ENCODE peak calls at places on chromosomes 2 and 18, in six cellular contexts. I is body of pancreas, Q is lower lobe of right lung, H is WERI-Rb-1, M is GM23338, B is endothelial cell of umbilical vein. Z is an unnamed sample.

GRCh38 chr2:136175868-136176267 is 57.9 kb upstream of the CXCR4 start:
- DNase-seq in I (no peak), Q (no peak), H (no peak), M (no peak), B (no peak), Z (no peak)

GRCh38 chr2:212958757-212959295 is 192.6 kb downstream of the IKZF2 start:
- DNase-seq in I (no peak), Q (no peak), H (no peak), M (no peak), B (no peak), Z (no peak)

GRCh38 chr2:28643911-28644334 is 107.7 kb upstream of the PPP1CB start:
- DNase-seq in I (no peak), Q (no peak), H (no peak), M (no peak), B (peak; percentile 32), Z (no peak)

GRCh38 chr2:119491776-119492525 is 32.3 kb downstream of the SCTR start:
- DNase-seq in I (peak; percentile 78), Q (no peak), H (no peak), M (peak; percentile 76), B (peak; percentile 49), Z (peak; percentile 51)

GRCh38 chr2:62382757-62383156 is 123.2 kb downstream of the TMEM17 start:
- DNase-seq in I (no peak), Q (no peak), H (no peak), M (no peak), B (peak; percentile 70), Z (no peak)

GRCh38 chr2:216211141-216211540 is 102.0 kb downstream of the XRCC5 start:
- DNase-seq in I (no peak), Q (no peak), H (no peak), M (no peak), B (no peak), Z (no peak)

GRCh38 chr2:172358784-172359556 is 68.4 kb upstream of the ITGA6 start:
- DNase-seq in I (peak; percentile 49), Q (no peak), H (no peak), M (no peak), B (no peak), Z (no peak)

GRCh38 chr2:222627764-222628163 is 28.1 kb downstream of the FARSB start:
- DNase-seq in I (no peak), Q (no peak), H (no peak), M (no peak), B (no peak), Z (no peak)

GRCh38 chr2:219997341-219997851 is 370.0 kb downstream of the SLC4A3 start:
- DNase-seq in I (peak; percentile 30), Q (no peak), H (peak; percentile 80), M (peak; percentile 81), B (no peak), Z (peak; percentile 15)

GRCh38 chr2:110657721-110658305 is 20.1 kb downstream of the BUB1 start:
- DNase-seq in I (peak; percentile 35), Q (no peak), H (no peak), M (no peak), B (no peak), Z (no peak)

GRCh38 chr2:152343426-152343825 is 8.5 kb downstream of the FMNL2 start:
- DNase-seq in I (no peak), Q (no peak), H (no peak), M (no peak), B (no peak), Z (no peak)

GRCh38 chr18:67525328-67526110 is 9.0 kb upstream of the DSEL start:
- DNase-seq in I (peak; percentile 49), Q (peak; percentile 41), H (no peak), M (peak; percentile 61), B (peak; percentile 95), Z (no peak)

GRCh38 chr2:9981646-9982045 is 30.2 kb downstream of the GRHL1 start:
- DNase-seq in I (no peak), Q (no peak), H (no peak), M (no peak), B (no peak), Z (no peak)

GRCh38 chr2:28406276-28407096 is 13.8 kb downstream of the FOSL2 start:
- DNase-seq in I (no peak), Q (peak; percentile 86), H (no peak), M (no peak), B (peak; percentile 52), Z (no peak)

GRCh38 chr2:36477744-36478143 is 120.2 kb downstream of the FEZ2 start:
- DNase-seq in I (no peak), Q (no peak), H (no peak), M (no peak), B (peak; percentile 63), Z (no peak)

GRCh38 chr2:85259101-85259590 is 68.6 kb downstream of the TGOLN2 start:
- DNase-seq in I (no peak), Q (no peak), H (no peak), M (peak; percentile 75), B (no peak), Z (no peak)

GRCh38 chr2:24429711-24430110 is 61.3 kb upstream of the NCOA1 start:
- DNase-seq in I (no peak), Q (no peak), H (no peak), M (no peak), B (no peak), Z (no peak)

GRCh38 chr2:705971-706511 is 28.8 kb upstream of the TMEM18 start:
- DNase-seq in I (no peak), Q (no peak), H (no peak), M (no peak), B (no peak), Z (no peak)

GRCh38 chr2:101961287-101962242 is 30.2 kb upstream of the IL1R2 start:
- DNase-seq in I (peak; percentile 26), Q (peak; percentile 77), H (no peak), M (no peak), B (no peak), Z (no peak)

GRCh38 chr2:216339456-216340279 is 32.6 kb downstream of the MARCHF4 start:
- DNase-seq in I (no peak), Q (no peak), H (peak; percentile 76), M (peak; percentile 96), B (peak; percentile 57), Z (peak; percentile 73)

GRCh38 chr2:2838548-2838845 is 507.4 kb upstream of the MYT1L start:
- DNase-seq in I (no peak), Q (no peak), H (no peak), M (no peak), B (no peak), Z (no peak)

GRCh38 chr2:189533274-189534035 is 47.1 kb downstream of the SLC40A1 start:
- DNase-seq in I (no peak), Q (no peak), H (no peak), M (no peak), B (no peak), Z (no peak)

GRCh38 chr2:144835634-144836351 is 315.9 kb upstream of the ZEB2 start:
- DNase-seq in I (no peak), Q (no peak), H (no peak), M (no peak), B (peak; percentile 33), Z (no peak)

GRCh38 chr2:100997509-100998234 is 4.4 kb upstream of the RPL31 start:
- DNase-seq in I (no peak), Q (no peak), H (no peak), M (no peak), B (no peak), Z (no peak)

GRCh38 chr2:72887836-72888437 is 729 bp downstream of the SPR start:
- DNase-seq in I (peak; percentile 93), Q (peak; percentile 91), H (peak; percentile 97), M (peak; percentile 98), B (peak; percentile 84), Z (peak; percentile 91)

GRCh38 chr2:95122197-95122551 is 566 bp upstream of the MRPS5 start:
- DNase-seq in I (no peak), Q (no peak), H (no peak), M (no peak), B (no peak), Z (no peak)

GRCh38 chr2:234292205-234292954 is 204.5 kb downstream of the ARL4C start:
- DNase-seq in I (no peak), Q (no peak), H (no peak), M (no peak), B (peak; percentile 5), Z (no peak)

GRCh38 chr2:72173640-72174321 is 26.1 kb upstream of the CYP26B1 start:
- DNase-seq in I (no peak), Q (no peak), H (no peak), M (peak; percentile 15), B (peak; percentile 85), Z (no peak)

GRCh38 chr2:136801628-136802027 is 36.3 kb downstream of the THSD7B start:
- DNase-seq in I (no peak), Q (no peak), H (no peak), M (no peak), B (no peak), Z (no peak)

GRCh38 chr2:102717308-102718018 is 44.4 kb upstream of the TMEM182 start:
- DNase-seq in I (no peak), Q (no peak), H (no peak), M (no peak), B (no peak), Z (no peak)

DNA sequence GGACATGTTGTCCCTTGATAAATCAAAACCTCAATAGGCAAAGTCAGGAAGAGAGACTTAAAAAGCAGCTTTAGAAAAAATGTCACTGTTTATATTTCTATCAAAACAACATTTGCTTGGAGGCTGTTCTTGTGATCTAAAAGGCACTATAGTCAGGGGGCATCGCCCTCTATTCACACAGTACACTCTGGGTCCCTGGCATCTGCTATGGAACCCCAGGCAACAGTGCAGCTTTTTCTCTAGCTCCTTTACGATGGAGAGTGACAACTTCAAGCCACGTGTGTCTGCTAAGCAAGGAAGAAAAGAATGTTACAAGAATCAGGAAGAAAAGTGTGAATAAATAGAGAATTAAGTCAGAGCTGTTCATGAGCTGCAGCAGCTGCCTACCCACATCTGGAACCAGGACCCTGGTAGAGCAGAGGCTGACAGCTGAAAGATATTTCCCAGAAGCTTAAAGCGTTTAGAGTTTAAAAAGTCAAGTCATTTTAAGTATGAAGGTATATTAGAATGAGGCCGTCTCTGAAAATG is 11.2 kb downstream of the RND3 start:
- DNase-seq in I (no peak), Q (no peak), H (no peak), M (no peak), B (peak; percentile 56), Z (no peak)
- H3K4me3 ChIP-seq in I (no peak overlapping the region), Q (no peak overlapping the region), H (no peak overlapping the region), M (no peak overlapping the region), B (peak overlapping the region; percentile 8), Z (no peak overlapping the region)

GRCh38 chr2:60780741-60781140 is 24.7 kb downstream of the PAPOLG start:
- DNase-seq in I (no peak), Q (no peak), H (no peak), M (no peak), B (no peak), Z (no peak)
- H3K36me3 ChIP-seq in I (peaks cover 19% of the 10 kb centered on the region), Q (peaks cover 100% of the 10 kb centered on the region), H (peaks cover 89% of the 10 kb centered on the region), M (peaks cover 73% of the 10 kb centered on the region), B (peaks cover 15% of the 10 kb centered on the region), Z (peaks cover 13% of the 10 kb centered on the region)

GRCh38 chr2:11044201-11044600 is 111.1 kb upstream of the SLC66A3 start:
- DNase-seq in I (no peak), Q (no peak), H (no peak), M (no peak), B (no peak), Z (no peak)
- H3K27me3 ChIP-seq in I (no peaks in the 10 kb centered on the region), Q (no peaks in the 10 kb centered on the region), H (no peaks in the 10 kb centered on the region), M (no peaks in the 10 kb centered on the region), B (peaks cover 3% of the 10 kb centered on the region), Z (no peaks in the 10 kb centered on the region)

GRCh38 chr2:8488001-8488738 is 193.7 kb upstream of the ID2 start:
- DNase-seq in I (no peak), Q (no peak), H (no peak), M (no peak), B (no peak), Z (peak; percentile 55)
- H3K4me3 ChIP-seq in I (no peak overlapping the region), Q (peak overlapping the region; percentile 30), H (no peak overlapping the region), M (no peak overlapping the region), B (no peak overlapping the region), Z (no peak overlapping the region)

GRCh38 chr2:232951181-232951580 is 61.9 kb downstream of the NGEF start:
- DNase-seq in I (no peak), Q (no peak), H (no peak), M (no peak), B (no peak), Z (no peak)
- H3K36me3 ChIP-seq in I (no peaks in the 10 kb centered on the region), Q (no peaks in the 10 kb centered on the region), H (no peaks in the 10 kb centered on the region), M (no peaks in the 10 kb centered on the region), B (no peaks in the 10 kb centered on the region), Z (no peaks in the 10 kb centered on the region)